ENCODE peak calls at places on chromosomes 3 and 15, in ten cellular contexts. O is WERI-Rb-1, S is HepG2, X is stomach, W is coronary artery, Q is psoas muscle, A is tibial artery, F is mammary epithelial cell, T is IMR-90, G is upper lobe of right lung. D is an unnamed sample.

GRCh38 chr15:64904189-64904588 is 7.5 kb upstream of the ANKDD1A start:
- DNase-seq in O (no peak), S (no peak), X (no peak), W (no peak), Q (no peak), A (no peak), F (no peak), T (no peak), G (no peak), D (no peak)

GRCh38 chr15:23869391-23869790 is 182.3 kb upstream of the NDN start:
- DNase-seq in O (peak), S (peak), X (no peak), W (no peak), Q (peak), A (no peak), F (no peak), T (no peak), G (peak), D (no peak)

GRCh38 chr3:53382106-53382505 is 34.8 kb upstream of the DCP1A start:
- DNase-seq in O (no peak), S (no peak), X (no peak), W (no peak), Q (no peak), A (no peak), F (peak), T (peak), G (no peak), D (peak)

GRCh38 chr3:50319872-50320625 is 2.5 kb downstream of the HYAL2 start:
- DNase-seq in O (no peak), S (no peak), X (no peak), W (no peak), Q (peak), A (no peak), F (no peak), T (no peak), G (no peak), D (no peak)

GRCh38 chr3:126101521-126101982 is 17.6 kb upstream of the SLC41A3 start:
- DNase-seq in O (no peak), S (no peak), X (no peak), W (peak), Q (no peak), A (no peak), F (no peak), T (no peak), G (no peak), D (no peak)

GRCh38 chr3:179227349-179227748 is 23.6 kb downstream of the KCNMB3 start:
- DNase-seq in O (no peak), S (no peak), X (no peak), W (no peak), Q (no peak), A (no peak), F (peak), T (peak), G (no peak), D (peak)

GRCh38 chr15:31275331-31276262 is 51.0 kb upstream of the KLF13 start:
- DNase-seq in O (no peak), S (no peak), X (peak), W (peak), Q (no peak), A (no peak), F (no peak), T (no peak), G (no peak), D (no peak)

GRCh38 chr3:8212794-8213193 is 288.8 kb upstream of the LMCD1 start:
- DNase-seq in O (no peak), S (no peak), X (no peak), W (no peak), Q (no peak), A (no peak), F (no peak), T (no peak), G (no peak), D (no peak)

GRCh38 chr3:139718415-139718814 is 40.6 kb upstream of the NMNAT3 start:
- DNase-seq in O (peak), S (peak), X (no peak), W (no peak), Q (peak), A (peak), F (peak), T (peak), G (no peak), D (no peak)

GRCh38 chr3:4589475-4590111 is 96.4 kb downstream of the ITPR1 start:
- DNase-seq in O (no peak), S (no peak), X (no peak), W (no peak), Q (no peak), A (no peak), F (no peak), T (no peak), G (no peak), D (no peak)

GRCh38 chr3:10311710-10312109 is 9.2 kb downstream of the SEC13 start:
- DNase-seq in O (no peak), S (no peak), X (no peak), W (no peak), Q (no peak), A (no peak), F (no peak), T (no peak), G (no peak), D (no peak)

GRCh38 chr3:105821433-105821832 is 47.4 kb downstream of the CBLB start:
- DNase-seq in O (no peak), S (no peak), X (peak), W (no peak), Q (no peak), A (no peak), F (no peak), T (no peak), G (no peak), D (no peak)

DNA sequence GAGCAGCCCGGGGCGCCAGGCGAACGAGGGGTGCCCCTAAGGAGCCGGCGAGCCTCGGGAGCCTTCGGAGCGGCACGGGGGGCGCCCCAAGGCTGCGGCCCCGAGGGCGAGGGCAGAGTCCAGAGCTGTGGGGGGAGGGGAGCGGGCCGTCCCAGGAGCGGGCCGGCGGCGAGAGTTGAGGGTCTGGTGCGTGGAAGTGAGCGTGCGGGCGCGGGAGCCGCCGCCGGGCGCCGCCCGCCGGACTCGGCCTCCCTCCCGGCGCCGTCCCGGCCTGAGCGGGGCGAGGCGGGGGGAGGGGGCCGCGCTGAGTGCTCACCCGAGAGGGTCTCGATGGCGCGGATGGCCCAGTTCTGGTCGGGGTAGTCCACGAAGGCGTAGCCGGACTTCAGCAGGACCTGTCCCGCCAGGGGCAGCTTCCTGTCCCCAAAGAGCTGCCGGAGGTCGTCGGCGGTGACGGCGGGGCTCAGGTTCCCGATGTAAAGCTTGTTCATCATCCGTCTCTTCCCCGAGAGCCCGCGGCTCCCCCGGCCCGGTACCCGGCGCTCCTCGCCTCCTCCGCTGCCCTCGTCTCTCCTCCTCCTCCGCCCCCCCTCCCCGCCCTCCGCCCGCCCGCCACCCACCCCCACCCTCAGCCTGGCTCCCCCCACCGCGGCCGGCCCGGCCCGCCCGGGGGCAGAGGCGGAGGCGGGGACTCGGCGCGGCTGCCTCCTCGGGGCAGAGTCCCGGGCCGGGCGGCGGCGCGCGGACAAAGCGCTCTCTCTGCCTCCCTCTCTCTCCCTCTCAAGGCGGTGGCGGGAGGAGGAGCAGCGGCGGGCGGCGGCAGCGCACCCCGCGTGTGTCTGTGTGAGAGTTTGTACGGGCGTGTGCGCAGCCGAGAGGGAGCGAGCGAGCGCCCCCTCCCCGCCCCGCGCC is at the start of gene IGF2BP2:
- DNase-seq in O (peak), S (peak), X (peak), W (no peak), Q (peak), A (peak), F (peak), T (peak), G (peak), D (no peak)
- H3K27ac ChIP-seq in O (peak), S (peak), X (peak), W (peak), Q (peak), A (no peak), F (peak), T (peak), G (peak), D (peak)

GRCh38 chr3:195540031-195540430 is 3.1 kb downstream of the PPP1R2 start:
- DNase-seq in O (no peak), S (no peak), X (no peak), W (no peak), Q (no peak), A (no peak), F (no peak), T (no peak), G (no peak), D (no peak)
- H3K27ac ChIP-seq in O (no peak), S (peak), X (no peak), W (no peak), Q (peak), A (no peak), F (no peak), T (no peak), G (no peak), D (no peak)

GRCh38 chr3:69080233-69080644 is at the start of gene UBA3:
- DNase-seq in O (peak), S (peak), X (peak), W (peak), Q (peak), A (peak), F (peak), T (peak), G (peak), D (peak)

GRCh38 chr3:69081583-69082262 is 1.6 kb upstream of the UBA3 start:
- DNase-seq in O (peak), S (no peak), X (no peak), W (no peak), Q (no peak), A (no peak), F (peak), T (no peak), G (no peak), D (no peak)

GRCh38 chr3:69082805-69083204 is 1.9 kb upstream of the ARL6IP5 start:
- DNase-seq in O (peak), S (no peak), X (peak), W (no peak), Q (no peak), A (no peak), F (peak), T (peak), G (no peak), D (no peak)

GRCh38 chr3:69084326-69084667 is 440 bp upstream of the ARL6IP5 start:
- DNase-seq in O (no peak), S (peak), X (peak), W (no peak), Q (no peak), A (no peak), F (peak), T (peak), G (no peak), D (peak)

GRCh38 chr3:69079269-69080159 is 651 bp downstream of the UBA3 start:
- DNase-seq in O (peak), S (peak), X (no peak), W (no peak), Q (peak), A (no peak), F (peak), T (no peak), G (peak), D (no peak)
- H3K27ac ChIP-seq in O (peak), S (peak), X (peak), W (peak), Q (peak), A (peak), F (peak), T (peak), G (peak), D (peak)

GRCh38 chr15:69338535-69339213 is 40.0 kb downstream of the PAQR5 start:
- DNase-seq in O (no peak), S (no peak), X (no peak), W (no peak), Q (no peak), A (no peak), F (peak), T (no peak), G (no peak), D (no peak)
- H3K27ac ChIP-seq in O (no peak), S (no peak), X (no peak), W (no peak), Q (no peak), A (no peak), F (no peak), T (no peak), G (no peak), D (peak)

GRCh38 chr3:48891606-48892005 is 7.1 kb downstream of the SLC25A20 start:
- DNase-seq in O (no peak), S (no peak), X (no peak), W (no peak), Q (no peak), A (no peak), F (no peak), T (no peak), G (no peak), D (no peak)
- H3K27ac ChIP-seq in O (no peak), S (no peak), X (no peak), W (no peak), Q (no peak), A (no peak), F (no peak), T (no peak), G (no peak), D (no peak)

GRCh38 chr3:188060436-188060835 is 93.5 kb upstream of the LPP start:
- DNase-seq in O (no peak), S (no peak), X (no peak), W (no peak), Q (no peak), A (no peak), F (no peak), T (no peak), G (no peak), D (no peak)
- H3K27ac ChIP-seq in O (no peak), S (no peak), X (no peak), W (no peak), Q (no peak), A (peak), F (no peak), T (no peak), G (no peak), D (no peak)

GRCh38 chr15:25776071-25776740 is 86.9 kb downstream of the ATP10A start:
- DNase-seq in O (no peak), S (no peak), X (no peak), W (no peak), Q (no peak), A (no peak), F (no peak), T (no peak), G (no peak), D (no peak)

GRCh38 chr15:25775317-25775912 is 87.7 kb downstream of the ATP10A start:
- DNase-seq in O (no peak), S (peak), X (peak), W (no peak), Q (peak), A (no peak), F (no peak), T (peak), G (no peak), D (peak)

GRCh38 chr15:25773248-25773647 is 89.9 kb downstream of the ATP10A start:
- DNase-seq in O (no peak), S (peak), X (peak), W (no peak), Q (no peak), A (no peak), F (no peak), T (no peak), G (no peak), D (no peak)

GRCh38 chr15:25777047-25777446 is 86.1 kb downstream of the ATP10A start:
- DNase-seq in O (no peak), S (no peak), X (no peak), W (peak), Q (no peak), A (no peak), F (no peak), T (no peak), G (no peak), D (no peak)

GRCh38 chr15:25774871-25775270 is 88.3 kb downstream of the ATP10A start:
- DNase-seq in O (no peak), S (no peak), X (no peak), W (no peak), Q (no peak), A (no peak), F (no peak), T (no peak), G (no peak), D (no peak)
- H3K27ac ChIP-seq in O (no peak), S (no peak), X (no peak), W (peak), Q (no peak), A (peak), F (no peak), T (no peak), G (no peak), D (no peak)

GRCh38 chr3:141432904-141433303 is 53.9 kb upstream of the RASA2 start:
- DNase-seq in O (no peak), S (no peak), X (no peak), W (no peak), Q (no peak), A (no peak), F (no peak), T (no peak), G (no peak), D (no peak)
- H3K27ac ChIP-seq in O (peak), S (peak), X (peak), W (peak), Q (peak), A (peak), F (no peak), T (no peak), G (no peak), D (no peak)